ENCODE peak calls at places on chromosomes 3 and 15, in ten cellular contexts. M, P, E, A, R, V, F, O, T and I are unnamed samples.

GRCh38 chr15:100034191-100034590 is 301.0 kb upstream of the LYSMD4 start:
- DNase-seq in V (no peak), A (no peak), O (no peak), E (no peak), F (no peak), T (no peak), R (no peak), P (no peak), M (no peak), I (no peak)

GRCh38 chr3:10274601-10275000 is 18.1 kb downstream of the GHRL start:
- DNase-seq in O (no peak), V (no peak), M (no peak), E (no peak), T (no peak), P (no peak), R (no peak), F (no peak), A (no peak), I (no peak)

GRCh38 chr15:57565326-57565725 is 26.4 kb upstream of the MYZAP start:
- DNase-seq in F (peak; percentile 50), T (no peak), O (no peak), P (peak; percentile 4), M (no peak), A (peak; percentile 56), V (no peak), R (peak; percentile 66), E (no peak), I (peak; percentile 79)

GRCh38 chr15:89341316-89342005 is 6.8 kb upstream of the POLG start:
- DNase-seq in M (no peak), E (no peak), F (no peak), O (no peak), R (no peak), P (peak; percentile 35), A (no peak), V (no peak), T (no peak), I (no peak)

GRCh38 chr3:14460342-14461005 is 58.1 kb downstream of the SLC6A6 start:
- DNase-seq in F (no peak), A (no peak), E (no peak), O (peak; percentile 77), V (peak; percentile 81), T (no peak), R (peak; percentile 29), M (peak; percentile 87), P (peak; percentile 59), I (no peak)

GRCh38 chr3:123713211-123713610 is 128.4 kb upstream of the HACD2 start:
- DNase-seq in A (no peak), P (no peak), O (no peak), E (no peak), R (no peak), F (no peak), M (no peak), T (no peak), V (no peak), I (no peak)

GRCh38 chr3:13539671-13540070 is 9.3 kb upstream of the FBLN2 start:
- DNase-seq in V (no peak), O (no peak), F (peak; percentile 22), A (no peak), T (no peak), P (no peak), R (no peak), E (no peak), M (no peak), I (no peak)

GRCh38 chr3:151553873-151554272 is 93.0 kb upstream of the IGSF10 start:
- DNase-seq in M (peak; percentile 39), V (peak; percentile 61), A (no peak), F (no peak), R (no peak), O (no peak), E (no peak), T (no peak), P (no peak), I (no peak)

GRCh38 chr3:197151562-197151961 is 121.9 kb upstream of the MELTF start:
- DNase-seq in O (peak; percentile 18), M (no peak), F (no peak), E (no peak), V (no peak), P (peak; percentile 80), T (peak; percentile 43), R (no peak), A (no peak), I (no peak)

GRCh38 chr3:70748593-70748992 is 436.2 kb upstream of the MDFIC2 start:
- DNase-seq in R (no peak), V (no peak), A (no peak), P (no peak), O (no peak), T (no peak), E (no peak), M (no peak), F (peak; percentile 33), I (no peak)

GRCh38 chr3:127706312-127706711 is 33.6 kb downstream of the ABTB1 start:
- DNase-seq in F (no peak), T (no peak), V (peak; percentile 64), M (no peak), E (no peak), P (no peak), A (no peak), R (peak; percentile 3), O (no peak), I (no peak)

GRCh38 chr3:186427627-186428026 is 65.6 kb upstream of the DGKG start:
- DNase-seq in O (no peak), P (no peak), M (no peak), A (no peak), E (no peak), R (no peak), V (no peak), F (no peak), T (peak; percentile 82), I (no peak)

GRCh38 chr3:182618981-182619591 is 174.2 kb upstream of the ATP11B start:
- DNase-seq in M (no peak), A (no peak), F (no peak), V (no peak), R (no peak), T (no peak), O (no peak), P (peak; percentile 90), E (no peak), I (no peak)

GRCh38 chr3:62607287-62608029 is 234.1 kb upstream of the FEZF2 start:
- DNase-seq in T (no peak), E (no peak), M (no peak), V (no peak), R (no peak), O (no peak), A (no peak), F (no peak), P (peak; percentile 63), I (no peak)

GRCh38 chr15:78054971-78055370 is 22.5 kb downstream of the TBC1D2B start:
- DNase-seq in A (no peak), V (no peak), T (no peak), P (no peak), O (no peak), R (no peak), M (no peak), E (no peak), F (no peak), I (no peak)

GRCh38 chr15:65211157-65211982 is at the start of gene CILP:
- DNase-seq in V (peak; percentile 85), E (no peak), M (peak; percentile 74), O (peak; percentile 27), F (no peak), P (no peak), A (no peak), T (peak; percentile 53), R (no peak), I (no peak)

DNA sequence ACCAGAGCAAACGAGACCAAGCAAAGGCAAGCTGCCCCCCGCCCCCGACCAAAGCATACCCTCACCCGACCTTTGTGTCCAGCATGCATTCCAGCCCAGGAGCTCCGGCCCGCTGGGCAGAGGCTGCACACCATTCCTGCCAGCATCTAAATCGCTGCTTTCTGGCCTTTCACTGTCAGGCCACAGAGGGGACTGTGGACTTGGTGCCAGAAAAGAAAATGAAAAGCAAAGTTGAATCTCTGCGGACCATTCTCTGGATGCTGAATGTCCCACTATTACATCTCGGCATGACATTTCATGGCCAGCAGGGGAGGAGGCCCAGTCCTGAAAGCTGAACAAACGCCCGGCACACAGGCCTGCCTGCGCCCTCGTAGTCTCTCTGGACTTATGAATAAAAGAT is 13.0 kb downstream of the IL17RD start:
- DNase-seq in A (no peak), M (no peak), F (no peak), P (no peak), T (peak; percentile 25), V (no peak), R (no peak), O (no peak), E (no peak), I (no peak)
- H3K27ac ChIP-seq in A (no peak overlapping the region), M (peak overlapping the region; percentile 2), F (no peak overlapping the region), P (no peak overlapping the region), T (peak overlapping the region; percentile 55), V (peak overlapping the region; percentile 71), R (peak overlapping the region; percentile 54), O (no peak overlapping the region), E (no peak overlapping the region), I (no peak overlapping the region)

GRCh38 chr15:70066422-70066821 is 31.3 kb downstream of the TLE3 start:
- DNase-seq in P (no peak), M (no peak), V (no peak), T (no peak), E (no peak), A (no peak), R (no peak), O (peak; percentile 24), F (no peak), I (no peak)
- H3K9me3 ChIP-seq in P (no peaks in the 10 kb centered on the region), M (no peaks in the 10 kb centered on the region), V (no peaks in the 10 kb centered on the region), T (no peaks in the 10 kb centered on the region), E (no peaks in the 10 kb centered on the region), A (no peaks in the 10 kb centered on the region), R (no peaks in the 10 kb centered on the region), O (no peaks in the 10 kb centered on the region), F (no peaks in the 10 kb centered on the region), I (no peaks in the 10 kb centered on the region)

GRCh38 chr3:68121291-68121690 is 466.9 kb upstream of the SUCLG2 start:
- DNase-seq in V (no peak), R (no peak), M (no peak), F (no peak), E (no peak), A (no peak), P (no peak), O (no peak), T (no peak), I (no peak)

GRCh38 chr3:68129065-68129464 is 474.7 kb upstream of the SUCLG2 start:
- DNase-seq in T (no peak), M (no peak), R (no peak), V (no peak), P (no peak), F (no peak), E (no peak), O (no peak), A (no peak), I (no peak)

DNA sequence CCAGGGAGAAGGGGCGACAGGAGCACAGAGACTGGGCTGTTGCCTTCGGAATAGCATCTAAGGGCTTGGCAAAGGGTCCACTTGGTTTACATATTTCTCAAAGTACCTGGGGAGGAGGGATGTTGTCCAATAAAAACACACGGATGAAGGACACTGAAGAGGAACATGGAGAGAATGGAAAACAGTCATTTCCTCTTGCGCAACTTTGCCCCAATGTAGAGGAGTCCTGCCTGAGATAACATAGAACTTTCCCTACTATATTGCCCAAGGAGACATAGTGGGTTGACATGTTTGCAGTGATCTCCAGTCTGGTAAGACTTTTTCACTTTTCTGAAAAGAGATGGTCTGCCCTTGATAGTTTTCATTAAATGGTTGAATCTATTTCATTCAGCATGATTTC is 468.8 kb upstream of the SUCLG2 start:
- DNase-seq in M (no peak), F (no peak), E (no peak), A (no peak), V (no peak), P (no peak), O (no peak), R (no peak), T (no peak), I (no peak)
- H3K27ac ChIP-seq in M (no peak overlapping the region), F (no peak overlapping the region), E (no peak overlapping the region), A (no peak overlapping the region), V (no peak overlapping the region), P (no peak overlapping the region), O (no peak overlapping the region), R (no peak overlapping the region), T (no peak overlapping the region), I (no peak overlapping the region)

GRCh38 chr15:68034071-68034470 is 20.0 kb upstream of the PIAS1 start:
- DNase-seq in R (no peak), O (no peak), A (no peak), E (no peak), V (no peak), F (no peak), T (no peak), M (no peak), P (no peak), I (no peak)
- H3K9me3 ChIP-seq in R (no peaks in the 10 kb centered on the region), O (no peaks in the 10 kb centered on the region), A (no peaks in the 10 kb centered on the region), E (no peaks in the 10 kb centered on the region), V (no peaks in the 10 kb centered on the region), F (no peaks in the 10 kb centered on the region), T (no peaks in the 10 kb centered on the region), M (no peaks in the 10 kb centered on the region), P (no peaks in the 10 kb centered on the region), I (no peaks in the 10 kb centered on the region)